ENCODE peak calls at places on chromosomes 1 and 21, in four cellular contexts. Y is upper lobe of left lung, L is cardiac fibroblast, R is psoas muscle. V is an unnamed sample.

GRCh38 chr1:209863766-209864485 is 36.2 kb downstream of the UTP25 start:
- DNase-seq in Y (no peak), L (no peak), R (no peak), V (no peak)

GRCh38 chr1:35883681-35884155 is 709 bp downstream of the AGO1 start:
- DNase-seq in Y (peak), L (peak), R (peak), V (peak)

GRCh38 chr1:15279576-15280230 is 32.7 kb downstream of the FHAD1 start:
- DNase-seq in Y (no peak), L (no peak), R (no peak), V (no peak)

GRCh38 chr21:38325761-38326420 is 69.1 kb downstream of the KCNJ15 start:
- DNase-seq in Y (no peak), L (no peak), R (no peak), V (no peak)

GRCh38 chr1:238673561-238673960 is 712.8 kb upstream of the CHRM3 start:
- DNase-seq in Y (no peak), L (no peak), R (no peak), V (no peak)

GRCh38 chr1:187038789-187039188 is 210.0 kb downstream of the PLA2G4A start:
- DNase-seq in Y (no peak), L (peak), R (no peak), V (peak)

GRCh38 chr1:245764040-245764439 is 609.3 kb downstream of the KIF26B start:
- DNase-seq in Y (no peak), L (no peak), R (no peak), V (no peak)

GRCh38 chr1:235465066-235465465 is 39.2 kb downstream of the B3GALNT2 start:
- DNase-seq in Y (no peak), L (no peak), R (no peak), V (no peak)

GRCh38 chr1:32125313-32125712 is 17.5 kb downstream of the KPNA6 start:
- DNase-seq in Y (no peak), L (no peak), R (no peak), V (no peak)

GRCh38 chr1:78003882-78004718 is 639 bp upstream of the DNAJB4 start:
- DNase-seq in Y (no peak), L (peak), R (peak), V (peak)

GRCh38 chr1:25460020-25460419 is 29.3 kb downstream of the MACO1 start:
- DNase-seq in Y (no peak), L (no peak), R (no peak), V (no peak)

GRCh38 chr1:44672254-44672955 is 1.9 kb downstream of the TMEM53 start:
- DNase-seq in Y (no peak), L (no peak), R (no peak), V (peak)

GRCh38 chr1:209230319-209230718 is 353.2 kb upstream of the CAMK1G start:
- DNase-seq in Y (no peak), L (no peak), R (no peak), V (no peak)

GRCh38 chr1:234724517-234725176 is 114.7 kb upstream of the IRF2BP2 start:
- DNase-seq in Y (peak), L (no peak), R (peak), V (no peak)

GRCh38 chr1:93490357-93490756 is 42.4 kb downstream of the FNBP1L start:
- DNase-seq in Y (no peak), L (no peak), R (no peak), V (no peak)

GRCh38 chr1:59557549-59557885 is 257.2 kb upstream of the HOOK1 start:
- DNase-seq in Y (no peak), L (no peak), R (no peak), V (no peak)

GRCh38 chr1:15435239-15436077 is 2.8 kb upstream of the CTRC start:
- DNase-seq in Y (no peak), L (no peak), R (no peak), V (no peak)

GRCh38 chr1:55640708-55641473 is 425.7 kb upstream of the USP24 start:
- DNase-seq in Y (no peak), L (peak), R (peak), V (peak)

GRCh38 chr1:53121319-53122172 is 20.9 kb downstream of the SLC1A7 start:
- DNase-seq in Y (peak), L (peak), R (peak), V (peak)

GRCh38 chr1:183330335-183330734 is 87.8 kb downstream of the NMNAT2 start:
- DNase-seq in Y (no peak), L (no peak), R (no peak), V (no peak)

GRCh38 chr1:162283657-162284056 is 93.0 kb downstream of the SPATA46 start:
- DNase-seq in Y (no peak), L (no peak), R (no peak), V (no peak)

GRCh38 chr1:8643542-8644536 is 173.6 kb downstream of the RERE start:
- DNase-seq in Y (no peak), L (no peak), R (no peak), V (no peak)

GRCh38 chr1:227896710-227897655 is 50.7 kb downstream of the WNT9A start:
- DNase-seq in Y (no peak), L (no peak), R (peak), V (no peak)

GRCh38 chr1:36123357-36123756 is 1.7 kb downstream of the COL8A2 start:
- DNase-seq in Y (no peak), L (no peak), R (no peak), V (no peak)

GRCh38 chr1:9426291-9426711 is 113.0 kb upstream of the SLC25A33 start:
- DNase-seq in Y (no peak), L (no peak), R (no peak), V (no peak)

GRCh38 chr1:22388666-22389455 is 62.8 kb upstream of the ZBTB40 start:
- DNase-seq in Y (no peak), L (peak), R (no peak), V (peak)

GRCh38 chr1:243924588-243925349 is 74.7 kb upstream of the AKT3 start:
- DNase-seq in Y (no peak), L (peak), R (no peak), V (peak)

GRCh38 chr1:25482211-25482610 is 51.5 kb downstream of the MACO1 start:
- DNase-seq in Y (no peak), L (no peak), R (no peak), V (no peak)

GRCh38 chr1:221316491-221317056 is 425.3 kb downstream of the DUSP10 start:
- DNase-seq in Y (no peak), L (peak), R (no peak), V (peak)

GRCh38 chr1:179241716-179242115 is 12.2 kb upstream of the ABL2 start:
- DNase-seq in Y (no peak), L (no peak), R (no peak), V (no peak)

GRCh38 chr1:85229574-85230097 is 28.8 kb upstream of the SYDE2 start:
- DNase-seq in Y (no peak), L (no peak), R (no peak), V (no peak)

GRCh38 chr1:40107290-40107959 is 10.4 kb upstream of the PPT1 start:
- DNase-seq in Y (no peak), L (no peak), R (no peak), V (no peak)

GRCh38 chr1:150008699-150009098 is 1.8 kb downstream of the OTUD7B start:
- DNase-seq in Y (no peak), L (no peak), R (no peak), V (no peak)

GRCh38 chr21:42363331-42363730 is 3.0 kb downstream of the TFF1 start:
- DNase-seq in Y (no peak), L (no peak), R (no peak), V (no peak)
- TF ChIP-seq CTCF in Y (no peak), L (no peak), R (no peak), V (no peak)

GRCh38 chr1:99759529-99760160 is 6.8 kb downstream of the FRRS1 start:
- DNase-seq in Y (no peak), L (no peak), R (no peak), V (no peak)
- H3K4me3 ChIP-seq in Y (no peak), L (no peak), R (no peak), V (no peak)

GRCh38 chr1:91897016-91897415 is 11.1 kb upstream of the TGFBR3 start:
- DNase-seq in Y (no peak), L (no peak), R (no peak), V (no peak)
- TF ChIP-seq CTCF in Y (no peak), L (no peak), R (no peak), V (no peak)

GRCh38 chr1:14217384-14217783 is 381.1 kb upstream of the KAZN start:
- DNase-seq in Y (no peak), L (no peak), R (no peak), V (peak)
- H3K4me3 ChIP-seq in Y (no peak), L (no peak), R (no peak), V (no peak)

DNA sequence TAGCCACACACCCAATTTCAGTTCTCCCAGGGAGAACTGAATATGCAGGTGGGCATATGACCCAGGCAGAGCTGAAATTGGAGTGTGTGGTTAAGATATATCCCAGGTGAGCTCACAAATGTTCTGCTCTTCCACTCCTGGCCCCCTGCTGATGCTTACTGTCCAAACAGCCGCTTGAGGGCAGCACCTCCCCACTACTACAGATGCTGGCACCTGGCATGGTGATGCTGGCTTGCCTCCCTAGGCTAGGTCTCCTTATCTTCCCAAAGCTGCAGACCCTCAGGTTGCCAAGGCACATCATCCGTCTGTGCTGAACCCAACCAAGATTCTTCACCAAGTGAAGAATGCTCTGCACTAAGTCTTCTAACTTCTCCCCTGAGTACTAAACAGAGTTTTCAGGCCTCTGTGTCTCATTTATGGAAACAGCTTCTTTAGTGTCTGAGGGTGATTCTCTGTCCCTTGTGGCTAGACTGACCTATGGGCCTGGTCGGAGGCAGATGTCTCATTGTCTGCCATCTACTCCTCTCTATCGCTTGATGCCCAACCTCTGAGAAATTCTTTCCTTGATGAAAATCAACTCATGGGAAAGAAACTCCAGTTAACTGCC is 27.2 kb downstream of the XCL1 start:
- DNase-seq in Y (no peak), L (peak), R (peak), V (peak)
- TF ChIP-seq CTCF in Y (peak), L (peak), R (peak), V (peak)

GRCh38 chr21:37139154-37139553 is 66.1 kb downstream of the TTC3 start:
- DNase-seq in Y (no peak), L (no peak), R (no peak), V (no peak)
- H3K4me3 ChIP-seq in Y (no peak), L (no peak), R (no peak), V (no peak)

DNA sequence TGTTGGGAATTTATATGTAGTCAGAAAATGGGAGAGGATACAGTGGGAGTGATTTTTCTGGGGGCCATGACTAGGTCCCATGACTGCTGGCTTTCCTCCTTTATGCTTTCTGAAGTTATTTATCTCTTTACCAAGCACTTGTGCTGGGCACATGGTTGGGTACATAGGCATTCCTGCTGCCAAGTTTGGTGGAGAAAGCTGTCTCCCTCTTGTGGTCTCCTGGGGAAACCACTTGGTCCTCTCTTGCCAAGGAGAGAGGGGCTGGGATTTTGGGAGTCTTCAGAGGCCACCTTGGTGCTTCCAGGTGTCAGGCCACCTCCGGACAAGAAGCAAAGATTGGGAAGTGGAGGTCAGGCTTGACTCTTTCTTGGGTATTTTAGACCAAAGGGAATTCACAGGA is 120.2 kb upstream of the KCNE2 start:
- DNase-seq in Y (no peak), L (peak), R (no peak), V (peak)
- TF ChIP-seq CTCF in Y (peak), L (peak), R (no peak), V (peak)

DNA sequence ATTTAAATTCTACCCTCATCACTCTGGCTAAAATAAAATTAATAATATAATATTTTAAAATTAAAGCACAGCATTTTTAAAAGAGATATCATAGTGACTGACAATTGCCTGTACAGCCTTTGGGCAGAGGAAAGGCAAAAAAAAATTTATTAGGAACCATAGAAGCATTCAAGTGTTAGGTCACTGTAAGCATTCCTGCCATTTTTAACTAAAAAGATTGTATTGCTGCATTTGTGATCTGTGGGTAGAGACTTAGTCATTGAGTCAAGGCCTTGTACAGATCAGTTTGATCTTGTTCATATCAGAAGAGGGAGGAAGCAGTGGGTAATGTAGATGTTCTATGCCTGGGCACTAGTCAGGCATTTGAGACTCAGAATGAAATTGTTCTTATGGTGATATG is 109.9 kb downstream of the LYPLAL1 start:
- DNase-seq in Y (no peak), L (no peak), R (no peak), V (no peak)
- H3K4me3 ChIP-seq in Y (no peak), L (no peak), R (no peak), V (no peak)

GRCh38 chr1:70140894-70141293 is 64.5 kb downstream of the LRRC40 start:
- DNase-seq in Y (no peak), L (no peak), R (no peak), V (peak)

GRCh38 chr1:70146488-70146887 is 58.9 kb downstream of the LRRC40 start:
- DNase-seq in Y (no peak), L (no peak), R (no peak), V (peak)

GRCh38 chr1:70140343-70140742 is 65.0 kb downstream of the LRRC40 start:
- DNase-seq in Y (no peak), L (peak), R (no peak), V (peak)

GRCh38 chr1:70142120-70142519 is 63.3 kb downstream of the LRRC40 start:
- DNase-seq in Y (no peak), L (peak), R (no peak), V (peak)

DNA sequence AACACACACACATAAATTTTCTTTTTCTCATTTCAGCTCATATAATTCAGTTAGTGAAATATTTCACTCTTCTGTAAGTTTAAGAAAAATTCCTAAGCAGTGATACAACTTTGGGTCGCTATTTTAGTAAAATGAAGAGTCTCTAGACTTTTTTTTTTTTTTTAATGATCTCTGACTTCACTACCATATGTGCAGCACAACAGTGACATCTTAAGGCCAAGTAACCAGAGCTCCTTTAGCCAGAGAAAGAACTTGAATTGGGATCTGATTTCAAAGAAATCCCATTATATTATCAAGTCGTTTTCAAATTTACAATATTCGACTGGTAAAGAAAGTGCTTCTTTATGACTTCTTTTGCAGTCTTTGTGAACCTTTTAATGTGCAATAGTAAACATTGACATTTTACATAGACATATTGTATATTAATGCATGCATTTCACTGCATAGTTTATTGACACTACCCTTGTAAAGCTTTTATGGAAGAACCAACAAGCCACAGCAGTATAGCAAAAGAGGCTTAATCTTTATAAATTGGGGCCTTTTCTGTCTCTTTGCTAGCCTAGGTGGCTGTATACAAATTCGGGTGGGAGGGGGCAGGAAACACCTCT is 62.2 kb downstream of the LRRC40 start:
- DNase-seq in Y (no peak), L (peak), R (no peak), V (peak)
- TF ChIP-seq CTCF in Y (no peak), L (peak), R (peak), V (peak)

V was measured in fibroblast of mammary gland.